ENCODE peak calls at places on chromosomes 2 and 18, in ten cellular contexts. One of them, this sample, is unnamed.

GRCh38 chr2:215946581-215946980 is 66.8 kb downstream of the MREG start:
- DNase-seq in NCI-H1930: no peak
- DNase-seq in GM20000: no peak
- DNase-seq in brain microvascular endothelial cell: no peak
- DNase-seq in CD4-positive, alpha-beta T cell: no peak
- DNase-seq in AG20443: no peak
- DNase-seq in activated CD8-positive, alpha-beta T cell treated with anti-CD3 and anti-CD28 coated beads for 36 hours: no peak
- DNase-seq in fibroblast of pulmonary artery: no peak
- DNase-seq in kidney epithelial cell: no peak
- DNase-seq in HepG2: no peak
- DNase-seq in this sample: no peak

GRCh38 chr2:187499941-187500532 is 52.0 kb upstream of the CALCRL start:
- DNase-seq in kidney epithelial cell: no peak
- DNase-seq in HepG2: peak
- DNase-seq in fibroblast of pulmonary artery: peak
- DNase-seq in AG20443: peak
- DNase-seq in CD4-positive, alpha-beta T cell: peak
- DNase-seq in NCI-H1930: peak
- DNase-seq in GM20000: peak
- DNase-seq in activated CD8-positive, alpha-beta T cell treated with anti-CD3 and anti-CD28 coated beads for 36 hours: peak
- DNase-seq in brain microvascular endothelial cell: peak
- DNase-seq in this sample: peak

GRCh38 chr18:76615065-76615733 is 120.2 kb upstream of the ZNF516 start:
- DNase-seq in fibroblast of pulmonary artery: no peak
- DNase-seq in HepG2: no peak
- DNase-seq in kidney epithelial cell: no peak
- DNase-seq in activated CD8-positive, alpha-beta T cell treated with anti-CD3 and anti-CD28 coated beads for 36 hours: no peak
- DNase-seq in brain microvascular endothelial cell: no peak
- DNase-seq in CD4-positive, alpha-beta T cell: no peak
- DNase-seq in NCI-H1930: no peak
- DNase-seq in AG20443: no peak
- DNase-seq in GM20000: no peak
- DNase-seq in this sample: no peak

GRCh38 chr2:140376686-140377085 is 1596.5 kb upstream of the NXPH2 start:
- DNase-seq in AG20443: no peak
- DNase-seq in NCI-H1930: no peak
- DNase-seq in GM20000: no peak
- DNase-seq in CD4-positive, alpha-beta T cell: no peak
- DNase-seq in kidney epithelial cell: no peak
- DNase-seq in brain microvascular endothelial cell: no peak
- DNase-seq in HepG2: no peak
- DNase-seq in fibroblast of pulmonary artery: no peak
- DNase-seq in activated CD8-positive, alpha-beta T cell treated with anti-CD3 and anti-CD28 coated beads for 36 hours: no peak
- DNase-seq in this sample: no peak

GRCh38 chr2:27184115-27184514 is 27.7 kb upstream of the ATRAID start:
- DNase-seq in HepG2: peak
- DNase-seq in brain microvascular endothelial cell: no peak
- DNase-seq in NCI-H1930: no peak
- DNase-seq in activated CD8-positive, alpha-beta T cell treated with anti-CD3 and anti-CD28 coated beads for 36 hours: no peak
- DNase-seq in AG20443: no peak
- DNase-seq in fibroblast of pulmonary artery: peak
- DNase-seq in GM20000: no peak
- DNase-seq in CD4-positive, alpha-beta T cell: no peak
- DNase-seq in kidney epithelial cell: no peak
- DNase-seq in this sample: no peak

GRCh38 chr18:28132084-28132483 is 44.8 kb downstream of the CDH2 start:
- DNase-seq in NCI-H1930: no peak
- DNase-seq in CD4-positive, alpha-beta T cell: no peak
- DNase-seq in activated CD8-positive, alpha-beta T cell treated with anti-CD3 and anti-CD28 coated beads for 36 hours: no peak
- DNase-seq in HepG2: no peak
- DNase-seq in kidney epithelial cell: no peak
- DNase-seq in GM20000: no peak
- DNase-seq in fibroblast of pulmonary artery: peak
- DNase-seq in AG20443: no peak
- DNase-seq in brain microvascular endothelial cell: no peak
- DNase-seq in this sample: peak

GRCh38 chr2:58535994-58536393 is 294.9 kb upstream of the FANCL start:
- DNase-seq in GM20000: no peak
- DNase-seq in AG20443: no peak
- DNase-seq in fibroblast of pulmonary artery: no peak
- DNase-seq in CD4-positive, alpha-beta T cell: no peak
- DNase-seq in brain microvascular endothelial cell: no peak
- DNase-seq in NCI-H1930: no peak
- DNase-seq in activated CD8-positive, alpha-beta T cell treated with anti-CD3 and anti-CD28 coated beads for 36 hours: no peak
- DNase-seq in HepG2: no peak
- DNase-seq in kidney epithelial cell: no peak
- DNase-seq in this sample: no peak

GRCh38 chr2:233436191-233436581 is 81.9 kb downstream of the DGKD start:
- DNase-seq in CD4-positive, alpha-beta T cell: no peak
- DNase-seq in NCI-H1930: no peak
- DNase-seq in HepG2: no peak
- DNase-seq in AG20443: no peak
- DNase-seq in GM20000: no peak
- DNase-seq in activated CD8-positive, alpha-beta T cell treated with anti-CD3 and anti-CD28 coated beads for 36 hours: no peak
- DNase-seq in fibroblast of pulmonary artery: no peak
- DNase-seq in brain microvascular endothelial cell: no peak
- DNase-seq in kidney epithelial cell: no peak
- DNase-seq in this sample: no peak

GRCh38 chr18:55588876-55589595 is 1.0 kb upstream of the TCF4 start:
- DNase-seq in NCI-H1930: peak
- DNase-seq in fibroblast of pulmonary artery: no peak
- DNase-seq in CD4-positive, alpha-beta T cell: no peak
- DNase-seq in HepG2: no peak
- DNase-seq in AG20443: no peak
- DNase-seq in GM20000: no peak
- DNase-seq in kidney epithelial cell: no peak
- DNase-seq in activated CD8-positive, alpha-beta T cell treated with anti-CD3 and anti-CD28 coated beads for 36 hours: no peak
- DNase-seq in brain microvascular endothelial cell: no peak
- DNase-seq in this sample: no peak

GRCh38 chr2:233841183-233841582 is 13.2 kb downstream of the HJURP start:
- DNase-seq in CD4-positive, alpha-beta T cell: no peak
- DNase-seq in brain microvascular endothelial cell: no peak
- DNase-seq in GM20000: no peak
- DNase-seq in activated CD8-positive, alpha-beta T cell treated with anti-CD3 and anti-CD28 coated beads for 36 hours: no peak
- DNase-seq in NCI-H1930: no peak
- DNase-seq in fibroblast of pulmonary artery: no peak
- DNase-seq in AG20443: no peak
- DNase-seq in HepG2: no peak
- DNase-seq in kidney epithelial cell: no peak
- DNase-seq in this sample: no peak

GRCh38 chr2:107336536-107336935 is 450.6 kb upstream of the ST6GAL2 start:
- DNase-seq in NCI-H1930: no peak
- DNase-seq in HepG2: no peak
- DNase-seq in kidney epithelial cell: no peak
- DNase-seq in AG20443: no peak
- DNase-seq in activated CD8-positive, alpha-beta T cell treated with anti-CD3 and anti-CD28 coated beads for 36 hours: no peak
- DNase-seq in fibroblast of pulmonary artery: peak
- DNase-seq in brain microvascular endothelial cell: no peak
- DNase-seq in CD4-positive, alpha-beta T cell: no peak
- DNase-seq in GM20000: no peak
- DNase-seq in this sample: no peak

GRCh38 chr2:98378901-98379300 is 32.6 kb downstream of the CNGA3 start:
- DNase-seq in brain microvascular endothelial cell: no peak
- DNase-seq in CD4-positive, alpha-beta T cell: no peak
- DNase-seq in NCI-H1930: no peak
- DNase-seq in activated CD8-positive, alpha-beta T cell treated with anti-CD3 and anti-CD28 coated beads for 36 hours: no peak
- DNase-seq in fibroblast of pulmonary artery: peak
- DNase-seq in AG20443: peak
- DNase-seq in kidney epithelial cell: no peak
- DNase-seq in GM20000: no peak
- DNase-seq in HepG2: no peak
- DNase-seq in this sample: no peak

GRCh38 chr18:36589857-36590543 is 238.8 kb downstream of the TPGS2 start:
- DNase-seq in GM20000: no peak
- DNase-seq in brain microvascular endothelial cell: no peak
- DNase-seq in kidney epithelial cell: no peak
- DNase-seq in activated CD8-positive, alpha-beta T cell treated with anti-CD3 and anti-CD28 coated beads for 36 hours: no peak
- DNase-seq in HepG2: no peak
- DNase-seq in NCI-H1930: no peak
- DNase-seq in AG20443: peak
- DNase-seq in CD4-positive, alpha-beta T cell: no peak
- DNase-seq in fibroblast of pulmonary artery: no peak
- DNase-seq in this sample: peak

GRCh38 chr2:175535631-175536030 is 354.1 kb upstream of the ATP5MC3 start:
- DNase-seq in HepG2: no peak
- DNase-seq in brain microvascular endothelial cell: no peak
- DNase-seq in AG20443: no peak
- DNase-seq in kidney epithelial cell: no peak
- DNase-seq in NCI-H1930: no peak
- DNase-seq in activated CD8-positive, alpha-beta T cell treated with anti-CD3 and anti-CD28 coated beads for 36 hours: no peak
- DNase-seq in fibroblast of pulmonary artery: no peak
- DNase-seq in GM20000: no peak
- DNase-seq in CD4-positive, alpha-beta T cell: no peak
- DNase-seq in this sample: no peak

GRCh38 chr2:38590053-38590452 is 12.7 kb downstream of the HNRNPLL start:
- DNase-seq in NCI-H1930: peak
- DNase-seq in activated CD8-positive, alpha-beta T cell treated with anti-CD3 and anti-CD28 coated beads for 36 hours: no peak
- DNase-seq in fibroblast of pulmonary artery: no peak
- DNase-seq in brain microvascular endothelial cell: no peak
- DNase-seq in CD4-positive, alpha-beta T cell: no peak
- DNase-seq in kidney epithelial cell: no peak
- DNase-seq in AG20443: no peak
- DNase-seq in GM20000: no peak
- DNase-seq in HepG2: no peak
- DNase-seq in this sample: no peak

GRCh38 chr2:6394266-6394665 is 471.4 kb downstream of the CMPK2 start:
- DNase-seq in AG20443: no peak
- DNase-seq in GM20000: no peak
- DNase-seq in brain microvascular endothelial cell: no peak
- DNase-seq in HepG2: no peak
- DNase-seq in fibroblast of pulmonary artery: no peak
- DNase-seq in CD4-positive, alpha-beta T cell: no peak
- DNase-seq in activated CD8-positive, alpha-beta T cell treated with anti-CD3 and anti-CD28 coated beads for 36 hours: no peak
- DNase-seq in kidney epithelial cell: peak
- DNase-seq in NCI-H1930: no peak
- DNase-seq in this sample: no peak

GRCh38 chr2:154533300-154533940 is 165.1 kb upstream of the KCNJ3 start:
- DNase-seq in CD4-positive, alpha-beta T cell: no peak
- DNase-seq in HepG2: no peak
- DNase-seq in AG20443: no peak
- DNase-seq in GM20000: no peak
- DNase-seq in kidney epithelial cell: no peak
- DNase-seq in activated CD8-positive, alpha-beta T cell treated with anti-CD3 and anti-CD28 coated beads for 36 hours: no peak
- DNase-seq in NCI-H1930: no peak
- DNase-seq in brain microvascular endothelial cell: no peak
- DNase-seq in fibroblast of pulmonary artery: no peak
- DNase-seq in this sample: no peak

GRCh38 chr18:32480581-32480980 is 9.9 kb upstream of the GAREM1 start:
- DNase-seq in AG20443: no peak
- DNase-seq in kidney epithelial cell: no peak
- DNase-seq in fibroblast of pulmonary artery: no peak
- DNase-seq in activated CD8-positive, alpha-beta T cell treated with anti-CD3 and anti-CD28 coated beads for 36 hours: no peak
- DNase-seq in NCI-H1930: no peak
- DNase-seq in GM20000: no peak
- DNase-seq in brain microvascular endothelial cell: no peak
- DNase-seq in CD4-positive, alpha-beta T cell: no peak
- DNase-seq in HepG2: no peak
- DNase-seq in this sample: no peak

GRCh38 chr2:37894601-37895000 is 30.5 kb upstream of the RMDN2 start:
- DNase-seq in activated CD8-positive, alpha-beta T cell treated with anti-CD3 and anti-CD28 coated beads for 36 hours: no peak
- DNase-seq in AG20443: peak
- DNase-seq in NCI-H1930: no peak
- DNase-seq in brain microvascular endothelial cell: no peak
- DNase-seq in GM20000: no peak
- DNase-seq in fibroblast of pulmonary artery: peak
- DNase-seq in CD4-positive, alpha-beta T cell: no peak
- DNase-seq in HepG2: no peak
- DNase-seq in kidney epithelial cell: no peak
- DNase-seq in this sample: no peak

GRCh38 chr2:114727012-114727411 is 284.6 kb downstream of the DPP10 start:
- DNase-seq in activated CD8-positive, alpha-beta T cell treated with anti-CD3 and anti-CD28 coated beads for 36 hours: no peak
- DNase-seq in GM20000: no peak
- DNase-seq in NCI-H1930: no peak
- DNase-seq in HepG2: no peak
- DNase-seq in AG20443: no peak
- DNase-seq in brain microvascular endothelial cell: no peak
- DNase-seq in fibroblast of pulmonary artery: no peak
- DNase-seq in CD4-positive, alpha-beta T cell: no peak
- DNase-seq in kidney epithelial cell: no peak
- DNase-seq in this sample: no peak

GRCh38 chr18:12076424-12077140 is 17.1 kb upstream of the ANKRD62 start:
- DNase-seq in kidney epithelial cell: no peak
- DNase-seq in HepG2: no peak
- DNase-seq in GM20000: peak
- DNase-seq in NCI-H1930: peak
- DNase-seq in brain microvascular endothelial cell: no peak
- DNase-seq in CD4-positive, alpha-beta T cell: no peak
- DNase-seq in activated CD8-positive, alpha-beta T cell treated with anti-CD3 and anti-CD28 coated beads for 36 hours: no peak
- DNase-seq in AG20443: peak
- DNase-seq in fibroblast of pulmonary artery: peak
- DNase-seq in this sample: no peak

GRCh38 chr2:60552096-60552850 is 1.2 kb downstream of the BCL11A start:
- DNase-seq in kidney epithelial cell: no peak
- DNase-seq in brain microvascular endothelial cell: no peak
- DNase-seq in GM20000: peak
- DNase-seq in CD4-positive, alpha-beta T cell: no peak
- DNase-seq in activated CD8-positive, alpha-beta T cell treated with anti-CD3 and anti-CD28 coated beads for 36 hours: peak
- DNase-seq in NCI-H1930: no peak
- DNase-seq in HepG2: no peak
- DNase-seq in fibroblast of pulmonary artery: no peak
- DNase-seq in AG20443: peak
- DNase-seq in this sample: no peak

GRCh38 chr2:208097801-208098200 is 26.5 kb downstream of the CRYGD start:
- DNase-seq in fibroblast of pulmonary artery: peak
- DNase-seq in GM20000: no peak
- DNase-seq in NCI-H1930: no peak
- DNase-seq in HepG2: no peak
- DNase-seq in AG20443: peak
- DNase-seq in CD4-positive, alpha-beta T cell: no peak
- DNase-seq in brain microvascular endothelial cell: peak
- DNase-seq in kidney epithelial cell: no peak
- DNase-seq in activated CD8-positive, alpha-beta T cell treated with anti-CD3 and anti-CD28 coated beads for 36 hours: no peak
- DNase-seq in this sample: no peak

GRCh38 chr2:164662066-164662465 is 40.8 kb upstream of the GRB14 start:
- DNase-seq in fibroblast of pulmonary artery: peak
- DNase-seq in CD4-positive, alpha-beta T cell: no peak
- DNase-seq in activated CD8-positive, alpha-beta T cell treated with anti-CD3 and anti-CD28 coated beads for 36 hours: no peak
- DNase-seq in HepG2: no peak
- DNase-seq in AG20443: no peak
- DNase-seq in GM20000: no peak
- DNase-seq in NCI-H1930: no peak
- DNase-seq in kidney epithelial cell: no peak
- DNase-seq in brain microvascular endothelial cell: no peak
- DNase-seq in this sample: no peak

GRCh38 chr2:128716371-128716770 is 397.7 kb upstream of the HS6ST1 start:
- DNase-seq in fibroblast of pulmonary artery: no peak
- DNase-seq in HepG2: no peak
- DNase-seq in activated CD8-positive, alpha-beta T cell treated with anti-CD3 and anti-CD28 coated beads for 36 hours: no peak
- DNase-seq in CD4-positive, alpha-beta T cell: no peak
- DNase-seq in brain microvascular endothelial cell: no peak
- DNase-seq in AG20443: no peak
- DNase-seq in NCI-H1930: no peak
- DNase-seq in kidney epithelial cell: no peak
- DNase-seq in GM20000: no peak
- DNase-seq in this sample: no peak

GRCh38 chr2:13652531-13653313 is 936.0 kb downstream of the TRIB2 start:
- DNase-seq in GM20000: no peak
- DNase-seq in kidney epithelial cell: peak
- DNase-seq in activated CD8-positive, alpha-beta T cell treated with anti-CD3 and anti-CD28 coated beads for 36 hours: peak
- DNase-seq in HepG2: no peak
- DNase-seq in NCI-H1930: no peak
- DNase-seq in AG20443: peak
- DNase-seq in fibroblast of pulmonary artery: peak
- DNase-seq in brain microvascular endothelial cell: peak
- DNase-seq in CD4-positive, alpha-beta T cell: no peak
- DNase-seq in this sample: no peak

This sample was measured in NCI-H226.